ENCODE peak calls at places on chromosome 19, in nine cellular contexts. V is tibial nerve, P is astrocyte, R is heart right ventricle, Z is esophagus squamous epithelium, E is brain microvascular endothelial cell, D is GM23248, T is Karpas-422, H is mesendoderm. X is an unnamed sample.

GRCh38 chr19:44846455-44847143 is 502 bp downstream of the NECTIN2 start:
- DNase-seq in V (no peak), P (peak; percentile 44), R (peak; percentile 51), Z (no peak), E (peak; percentile 16), D (peak; percentile 44), T (no peak), H (peak; percentile 98), X (peak; percentile 45)

GRCh38 chr19:28468701-28469459 is 744.1 kb downstream of the UQCRFS1 start:
- DNase-seq in V (no peak), P (peak; percentile 69), R (no peak), Z (no peak), E (peak; percentile 31), D (peak; percentile 89), T (no peak), H (peak; percentile 39), X (peak; percentile 83)

GRCh38 chr19:35122687-35123551 is 7.3 kb downstream of the FXYD3 start:
- DNase-seq in V (no peak), P (no peak), R (no peak), Z (no peak), E (no peak), D (no peak), T (no peak), H (no peak), X (no peak)

GRCh38 chr19:50490991-50491472 is 14.4 kb upstream of the GARIN5A start:
- DNase-seq in V (no peak), P (no peak), R (no peak), Z (no peak), E (no peak), D (no peak), T (no peak), H (no peak), X (no peak)

GRCh38 chr19:13846533-13847032 is 30.4 kb upstream of the NANOS3 start:
- DNase-seq in V (peak; percentile 60), P (peak; percentile 91), R (peak; percentile 92), Z (peak; percentile 57), E (peak; percentile 96), D (peak; percentile 96), T (peak; percentile 85), H (peak; percentile 99), X (peak; percentile 95)

GRCh38 chr19:51158474-51159129 is 16.5 kb downstream of the SIGLEC7 start:
- DNase-seq in V (no peak), P (no peak), R (no peak), Z (no peak), E (peak; percentile 11), D (peak; percentile 46), T (peak; percentile 92), H (peak; percentile 81), X (peak; percentile 66)

GRCh38 chr19:3931041-3931440 is 1.8 kb upstream of the NMRK2 start:
- DNase-seq in V (no peak), P (no peak), R (peak; percentile 73), Z (no peak), E (no peak), D (no peak), T (no peak), H (no peak), X (no peak)

GRCh38 chr19:48627211-48627864 is 8.0 kb downstream of the SPHK2 start:
- DNase-seq in V (no peak), P (no peak), R (no peak), Z (no peak), E (no peak), D (no peak), T (no peak), H (peak; percentile 66), X (no peak)

GRCh38 chr19:33124207-33125098 is 7.5 kb upstream of the WDR88 start:
- DNase-seq in V (no peak), P (no peak), R (no peak), Z (no peak), E (no peak), D (no peak), T (no peak), H (peak; percentile 92), X (no peak)

GRCh38 chr19:33514885-33515485 is 6.6 kb downstream of the PEPD start:
- DNase-seq in V (no peak), P (no peak), R (no peak), Z (no peak), E (peak; percentile 25), D (peak; percentile 37), T (no peak), H (no peak), X (no peak)

GRCh38 chr19:50203281-50204080 is at the start of gene MYH14:
- DNase-seq in V (peak; percentile 68), P (no peak), R (peak; percentile 85), Z (no peak), E (peak; percentile 4), D (peak; percentile 63), T (no peak), H (peak; percentile 94), X (peak; percentile 86)

GRCh38 chr19:6925801-6926751 is 38.7 kb downstream of the ADGRE1 start:
- DNase-seq in V (no peak), P (no peak), R (no peak), Z (no peak), E (no peak), D (peak; percentile 38), T (peak; percentile 44), H (no peak), X (no peak)

GRCh38 chr19:18596752-18597157 is 8.2 kb downstream of the REX1BD start:
- DNase-seq in V (no peak), P (no peak), R (no peak), Z (no peak), E (no peak), D (peak; percentile 54), T (no peak), H (peak; percentile 63), X (peak; percentile 85)

GRCh38 chr19:13164370-13165090 is 14.3 kb downstream of the IER2 start:
- DNase-seq in V (no peak), P (no peak), R (peak; percentile 89), Z (no peak), E (no peak), D (peak; percentile 59), T (peak; percentile 68), H (peak; percentile 99), X (peak; percentile 63)

GRCh38 chr19:58033741-58034475 is at the start of gene ZSCAN1:
- DNase-seq in V (peak; percentile 19), P (peak; percentile 61), R (peak; percentile 93), Z (no peak), E (peak; percentile 84), D (peak; percentile 92), T (no peak), H (peak; percentile 97), X (peak; percentile 85)

GRCh38 chr19:30609656-30610270 is 237.6 kb downstream of the ZNF536 start:
- DNase-seq in V (no peak), P (no peak), R (no peak), Z (no peak), E (no peak), D (no peak), T (no peak), H (no peak), X (no peak)

GRCh38 chr19:56577719-56578602 is 10.7 kb downstream of the ZNF470 start:
- DNase-seq in V (no peak), P (no peak), R (no peak), Z (no peak), E (no peak), D (no peak), T (no peak), H (no peak), X (no peak)

DNA sequence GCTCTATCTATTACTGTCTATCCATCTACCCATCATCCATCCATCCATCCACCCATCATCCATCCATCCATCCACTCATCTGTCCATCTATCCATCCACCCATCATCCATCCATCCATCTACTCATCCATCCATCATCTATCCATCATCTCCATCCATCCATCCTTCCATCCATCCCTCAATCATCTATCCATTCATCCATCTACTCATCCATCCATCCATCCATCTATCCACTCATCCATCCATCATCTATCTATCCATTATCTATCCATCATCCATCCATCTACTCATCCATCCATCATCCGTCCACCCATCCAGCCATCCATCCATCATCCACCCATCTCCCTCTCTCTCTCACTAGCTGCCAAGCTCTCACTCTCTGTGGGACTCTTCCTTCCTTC is 13.1 kb upstream of the TIMM13 start:
- DNase-seq in V (no peak), P (no peak), R (no peak), Z (no peak), E (no peak), D (no peak), T (no peak), H (no peak), X (no peak)
- H3K36me3 ChIP-seq in V (no peaks in the 10 kb centered on the region), P (no peaks in the 10 kb centered on the region), R (no peaks in the 10 kb centered on the region), Z (peaks cover 28% of the 10 kb centered on the region), E (peaks cover 33% of the 10 kb centered on the region), D (no peaks in the 10 kb centered on the region), T (no peaks in the 10 kb centered on the region), H (peaks cover 17% of the 10 kb centered on the region), X (peaks cover 70% of the 10 kb centered on the region)

GRCh38 chr19:39481676-39482075 is 1.0 kb downstream of the TIMM50 start:
- DNase-seq in V (no peak), P (no peak), R (no peak), Z (no peak), E (no peak), D (no peak), T (no peak), H (no peak), X (no peak)
- H3K27ac ChIP-seq in V (no peak overlapping the region), P (peak overlapping the region; percentile 87), R (no peak overlapping the region), Z (peak overlapping the region; percentile 88), E (no peak overlapping the region), D (no peak overlapping the region), T (no peak overlapping the region), H (no peak overlapping the region), X (no peak overlapping the region)

DNA sequence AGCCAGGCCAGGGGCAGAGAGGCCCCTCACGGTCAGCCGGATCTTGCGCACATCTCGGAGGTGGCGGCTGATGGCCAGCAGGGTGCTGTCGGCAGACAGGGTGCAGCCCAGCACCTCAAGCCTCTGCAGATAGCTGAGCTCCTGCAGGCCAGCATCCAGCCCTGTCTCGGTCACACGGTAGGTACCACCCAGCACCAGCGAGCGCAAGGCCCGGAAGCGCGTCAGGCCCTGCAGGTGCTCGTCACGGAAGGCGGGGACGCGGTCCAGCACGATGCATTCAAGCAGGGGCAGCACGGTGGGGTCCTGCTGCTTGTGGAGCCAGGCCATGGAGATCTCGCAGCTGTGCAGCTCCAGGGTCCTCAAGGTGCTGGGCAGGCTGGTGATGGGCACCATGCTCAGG is 7.7 kb downstream of the FBXL12 start:
- DNase-seq in V (no peak), P (no peak), R (no peak), Z (no peak), E (no peak), D (no peak), T (no peak), H (no peak), X (no peak)
- H3K36me3 ChIP-seq in V (no peaks in the 10 kb centered on the region), P (peaks cover 11% of the 10 kb centered on the region), R (peaks cover 4% of the 10 kb centered on the region), Z (peaks cover 10% of the 10 kb centered on the region), E (peaks cover 52% of the 10 kb centered on the region), D (peaks cover 3% of the 10 kb centered on the region), T (peaks cover 18% of the 10 kb centered on the region), H (peaks cover 11% of the 10 kb centered on the region), X (peaks cover 84% of the 10 kb centered on the region)

DNA sequence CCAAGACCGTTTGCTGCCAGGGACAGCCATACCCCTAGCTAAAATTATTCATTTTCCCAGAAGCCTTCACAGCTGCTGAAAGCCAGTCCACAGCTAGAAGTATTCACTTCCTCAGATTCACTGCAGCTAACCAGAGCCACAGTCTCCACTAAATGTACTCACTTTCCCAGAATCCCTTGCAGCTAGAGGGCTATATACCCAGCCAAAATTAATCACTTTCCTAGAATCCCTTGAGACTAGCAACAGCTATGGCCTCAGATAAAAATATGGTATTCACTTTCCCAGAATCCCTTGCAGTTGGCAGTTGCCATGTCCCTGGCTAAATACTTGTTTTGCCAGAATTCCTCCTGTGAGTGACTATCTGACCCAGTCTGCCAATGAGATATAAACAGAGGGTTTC is 13.8 kb upstream of the MEIS3 start:
- DNase-seq in V (no peak), P (no peak), R (no peak), Z (no peak), E (no peak), D (peak; percentile 61), T (peak; percentile 74), H (no peak), X (no peak)
- H3K27ac ChIP-seq in V (no peak overlapping the region), P (no peak overlapping the region), R (no peak overlapping the region), Z (no peak overlapping the region), E (no peak overlapping the region), D (no peak overlapping the region), T (no peak overlapping the region), H (no peak overlapping the region), X (no peak overlapping the region)

GRCh38 chr19:11115895-11116446 is 26.7 kb downstream of the LDLR start:
- DNase-seq in V (no peak), P (no peak), R (no peak), Z (no peak), E (no peak), D (no peak), T (no peak), H (no peak), X (no peak)
- H3K36me3 ChIP-seq in V (peaks cover 4% of the 10 kb centered on the region), P (peaks cover 63% of the 10 kb centered on the region), R (peaks cover 6% of the 10 kb centered on the region), Z (peaks cover 43% of the 10 kb centered on the region), E (peaks cover 97% of the 10 kb centered on the region), D (peaks cover 16% of the 10 kb centered on the region), T (peaks cover 62% of the 10 kb centered on the region), H (peaks cover 51% of the 10 kb centered on the region), X (peaks cover 4% of the 10 kb centered on the region)